ENCODE peak calls at places on chromosomes 4 and X, in six cellular contexts. T, N, B, H, M and J are unnamed samples.

GRCh38 chrX:127708155-127708554 is 344.0 kb downstream of the ACTRT1 start:
- DNase-seq in M (no peak), B (no peak), T (no peak), H (no peak), N (no peak), J (no peak)

GRCh38 chrX:114952696-114953095 is 64.7 kb downstream of the IL13RA2 start:
- DNase-seq in B (no peak), N (no peak), H (no peak), T (no peak), M (no peak), J (no peak)

GRCh38 chr4:52861879-52862604 is at the start of gene RASL11B:
- DNase-seq in T (peak), N (peak), H (peak), M (peak), B (peak), J (no peak)

GRCh38 chr4:179225594-179225993 is 1783.4 kb upstream of the AGA start:
- DNase-seq in B (no peak), H (no peak), T (no peak), N (no peak), M (no peak), J (no peak)

GRCh38 chr4:73726000-73726399 is 14.4 kb upstream of the CXCL8 start:
- DNase-seq in H (no peak), N (no peak), T (no peak), M (no peak), B (no peak), J (no peak)

GRCh38 chr4:46124773-46125172 is 919 bp upstream of the GABRG1 start:
- DNase-seq in B (no peak), M (no peak), T (no peak), H (no peak), N (peak), J (no peak)

GRCh38 chr4:137909910-137910309 is 332.2 kb downstream of the SLC7A11 start:
- DNase-seq in H (no peak), B (no peak), T (no peak), N (no peak), M (no peak), J (no peak)

GRCh38 chr4:7387925-7388324 is 46.8 kb downstream of the PSAPL1 start:
- DNase-seq in B (no peak), H (no peak), N (no peak), T (no peak), M (no peak), J (no peak)

GRCh38 chr4:158771776-158772175 is 3.0 kb downstream of the FNIP2 start:
- DNase-seq in H (no peak), B (no peak), T (no peak), N (no peak), M (no peak), J (no peak)

GRCh38 chr4:40475609-40476008 is 140.5 kb downstream of the CHRNA9 start:
- DNase-seq in B (no peak), H (peak), T (no peak), M (no peak), N (no peak), J (no peak)

GRCh38 chrX:25084446-25084845 is 68.7 kb upstream of the ARX start:
- DNase-seq in B (no peak), H (no peak), N (no peak), T (no peak), M (no peak), J (no peak)

GRCh38 chr4:76240236-76240635 is 11.3 kb upstream of the FAM47E start:
- DNase-seq in T (no peak), N (no peak), B (no peak), M (no peak), H (no peak), J (no peak)

GRCh38 chrX:95040104-95040503 is 1366.1 kb downstream of the FAM133A start:
- DNase-seq in N (no peak), H (no peak), M (no peak), B (no peak), T (no peak), J (no peak)

GRCh38 chr4:109599046-109599652 is 39.1 kb downstream of the MCUB start:
- DNase-seq in H (no peak), M (no peak), B (no peak), N (no peak), T (no peak), J (no peak)

GRCh38 chrX:17535229-17535628 is 160.2 kb downstream of the NHS start:
- DNase-seq in B (no peak), H (no peak), M (peak), T (no peak), N (no peak), J (no peak)

GRCh38 chr4:83782591-83782990 is 246.7 kb downstream of the GPAT3 start:
- DNase-seq in T (no peak), H (no peak), B (no peak), N (no peak), M (no peak), J (no peak)

GRCh38 chr4:165368114-165368513 is 10.7 kb upstream of the CPE start:
- DNase-seq in M (no peak), B (no peak), H (no peak), N (no peak), T (no peak), J (no peak)

GRCh38 chr4:75542824-75543223 is 13.0 kb upstream of the ODAPH start:
- DNase-seq in N (no peak), B (no peak), H (no peak), M (no peak), T (no peak), J (no peak)

GRCh38 chr4:156536661-156537060 is 434.9 kb downstream of the PDGFC start:
- DNase-seq in H (no peak), T (no peak), N (no peak), B (no peak), M (no peak), J (no peak)

GRCh38 chrX:117860517-117860916 is 256.1 kb downstream of the KLHL13 start:
- DNase-seq in T (no peak), H (no peak), B (no peak), N (no peak), M (no peak), J (no peak)

GRCh38 chr4:31059753-31060522 is 339.8 kb downstream of the PCDH7 start:
- DNase-seq in M (no peak), B (no peak), T (no peak), H (no peak), N (no peak), J (no peak)

GRCh38 chrX:154714925-154715324 is 36.0 kb downstream of the GAB3 start:
- DNase-seq in M (peak), N (no peak), H (no peak), B (peak), T (peak), J (no peak)

GRCh38 chrX:151752847-151753246 is 18.3 kb downstream of the CNGA2 start:
- DNase-seq in H (no peak), B (no peak), N (no peak), M (no peak), T (no peak), J (no peak)

GRCh38 chrX:323721-324628 is 5.4 kb upstream of the GTPBP6 start:
- DNase-seq in N (no peak), H (peak), M (peak), T (no peak), B (no peak), J (no peak)

GRCh38 chrX:129981207-129981553 is 1.3 kb upstream of the BCORL1 start:
- DNase-seq in N (no peak), T (no peak), M (no peak), H (no peak), B (no peak), J (no peak)

GRCh38 chr4:127560755-127561154 is 72.0 kb upstream of the INTU start:
- DNase-seq in B (no peak), M (no peak), H (no peak), N (no peak), T (no peak), J (no peak)

GRCh38 chr4:138063581-138063980 is 178.6 kb downstream of the SLC7A11 start:
- DNase-seq in H (no peak), M (no peak), N (no peak), B (no peak), T (no peak), J (no peak)

GRCh38 chr4:126766266-126766665 is 866.5 kb upstream of the INTU start:
- DNase-seq in H (no peak), M (no peak), B (no peak), T (no peak), N (no peak), J (no peak)

GRCh38 chrX:74925210-74926088 is at the start of gene NEXMIF:
- DNase-seq in H (no peak), N (peak), B (no peak), M (peak), T (no peak), J (no peak)

GRCh38 chr4:25310825-25311210 is 1.8 kb upstream of the ZCCHC4 start:
- DNase-seq in N (no peak), B (no peak), M (no peak), H (no peak), T (no peak), J (no peak)

GRCh38 chrX:65601530-65602281 is 65.7 kb upstream of the MSN start:
- DNase-seq in B (no peak), N (no peak), M (peak), H (no peak), T (peak), J (peak)

GRCh38 chr4:177033632-177034031 is 240.9 kb upstream of the VEGFC start:
- DNase-seq in H (no peak), B (no peak), T (no peak), N (no peak), M (no peak), J (no peak)

GRCh38 chrX:40887476-40887875 is 152.1 kb upstream of the MED14 start:
- DNase-seq in T (no peak), B (no peak), M (no peak), N (no peak), H (no peak), J (no peak)

GRCh38 chr4:10958226-10958856 is 273.8 kb upstream of the CLNK start:
- DNase-seq in M (no peak), T (no peak), N (no peak), H (no peak), B (no peak), J (no peak)

GRCh38 chr4:153216546-153216945 is 12.3 kb downstream of the TRIM2 start:
- DNase-seq in H (no peak), B (no peak), T (no peak), N (no peak), M (no peak), J (no peak)

GRCh38 chr4:2786794-2787229 is 6.1 kb upstream of the SH3BP2 start:
- DNase-seq in H (peak), B (no peak), N (no peak), T (no peak), M (no peak), J (no peak)